ENCODE peak calls at places on chromosomes 7 and 10, in nine cellular contexts. C, G, U, Q, B, D, W, H and K are unnamed samples.

GRCh38 chr10:84179059-84179710 is 5.6 kb downstream of the GPR15LG start:
- DNase-seq in W (no peak), B (peak), U (peak), H (no peak), Q (peak), D (no peak), C (no peak), G (peak), K (peak)

GRCh38 chr10:92382631-92383030 is 91.7 kb downstream of the MARCHF5 start:
- DNase-seq in C (no peak), B (no peak), H (no peak), U (no peak), W (no peak), D (no peak), Q (no peak), G (no peak), K (no peak)

GRCh38 chr10:114698271-114699185 is 40.5 kb upstream of the ABLIM1 start:
- DNase-seq in H (no peak), U (peak), C (no peak), G (peak), B (no peak), Q (no peak), D (no peak), W (no peak), K (peak)

GRCh38 chr7:114062810-114063209 is 144.0 kb upstream of the PPP1R3A start:
- DNase-seq in Q (no peak), W (no peak), H (no peak), B (no peak), U (no peak), D (no peak), C (no peak), G (no peak), K (no peak)

GRCh38 chr7:111735661-111736323 is 173.5 kb upstream of the IMMP2L start:
- DNase-seq in H (no peak), C (peak), B (peak), G (peak), U (peak), W (peak), Q (peak), D (peak), K (no peak)

GRCh38 chr7:935321-936130 is 19.0 kb downstream of the ADAP1 start:
- DNase-seq in W (no peak), C (no peak), U (no peak), H (no peak), B (no peak), G (no peak), Q (no peak), D (no peak), K (no peak)

GRCh38 chr7:55468495-55468894 is 103.4 kb downstream of the LANCL2 start:
- DNase-seq in H (no peak), Q (no peak), C (no peak), W (no peak), U (no peak), D (no peak), B (no peak), G (no peak), K (no peak)

GRCh38 chr10:24716295-24716694 is 7.4 kb downstream of the ARHGAP21 start:
- DNase-seq in W (no peak), Q (no peak), G (no peak), B (no peak), H (no peak), D (peak), U (no peak), C (no peak), K (no peak)

GRCh38 chr7:63899691-63900393 is 98.8 kb upstream of the ZNF722 start:
- DNase-seq in C (peak), H (peak), D (peak), G (no peak), W (peak), U (no peak), Q (no peak), B (no peak), K (no peak)

GRCh38 chr10:7945469-7946187 is 108.9 kb upstream of the GATA3 start:
- DNase-seq in U (peak), C (no peak), B (no peak), H (no peak), G (peak), W (no peak), D (no peak), Q (no peak), K (no peak)

GRCh38 chr10:126135177-126135576 is 238.8 kb downstream of the FANK1 start:
- DNase-seq in B (peak), W (no peak), H (no peak), G (no peak), D (peak), U (no peak), Q (no peak), C (no peak), K (no peak)

DNA sequence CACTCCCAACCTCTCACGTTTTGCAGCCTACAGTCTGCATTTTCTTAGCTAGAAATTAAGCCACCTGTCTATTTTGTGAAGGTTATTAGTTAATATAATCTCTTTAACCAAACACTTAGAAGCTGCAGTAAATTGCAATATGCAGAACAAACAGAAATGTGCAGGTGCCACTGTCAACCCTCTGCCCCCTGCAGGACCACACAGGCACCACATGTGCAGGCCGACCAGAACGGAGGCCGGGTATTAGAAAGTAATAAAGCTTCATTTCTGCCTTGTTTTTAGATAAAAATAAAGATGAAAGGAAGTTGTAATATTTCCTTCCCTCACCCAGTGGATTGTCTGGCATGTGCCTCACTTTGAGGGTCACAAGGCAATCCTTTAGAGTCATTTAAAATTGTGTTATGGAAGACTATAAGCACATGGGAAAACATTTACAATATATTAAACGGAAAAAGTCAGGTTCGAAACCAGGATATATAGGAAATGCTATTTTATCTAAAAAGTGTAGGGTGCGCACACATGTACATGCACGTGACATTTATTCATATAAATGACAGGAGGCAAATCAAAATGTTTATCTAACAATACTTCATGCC is 158.2 kb downstream of the ARHGAP12 start:
- DNase-seq in C (peak), U (no peak), W (no peak), B (no peak), D (peak), Q (no peak), G (no peak), H (no peak), K (no peak)
- TF ChIP-seq CTCF in C (peak), U (peak), W (no peak), B (peak), D (peak), Q (peak), G (peak), H (peak), K (peak)

GRCh38 chr7:155796381-155797261 is 15.6 kb downstream of the SHH start:
- DNase-seq in C (peak), W (peak), Q (no peak), D (peak), B (peak), U (no peak), G (no peak), H (peak), K (no peak)

GRCh38 chr7:155799514-155799913 is 12.7 kb downstream of the SHH start:
- DNase-seq in B (peak), U (peak), W (no peak), Q (no peak), D (no peak), C (no peak), H (no peak), G (no peak), K (no peak)

GRCh38 chr7:155795951-155796350 is 16.3 kb downstream of the SHH start:
- DNase-seq in H (no peak), D (no peak), B (no peak), C (no peak), Q (no peak), U (no peak), G (no peak), W (no peak), K (no peak)

GRCh38 chr7:155798673-155799439 is 13.4 kb downstream of the SHH start:
- DNase-seq in Q (no peak), W (no peak), B (no peak), H (no peak), C (no peak), D (no peak), G (no peak), U (no peak), K (no peak)

DNA sequence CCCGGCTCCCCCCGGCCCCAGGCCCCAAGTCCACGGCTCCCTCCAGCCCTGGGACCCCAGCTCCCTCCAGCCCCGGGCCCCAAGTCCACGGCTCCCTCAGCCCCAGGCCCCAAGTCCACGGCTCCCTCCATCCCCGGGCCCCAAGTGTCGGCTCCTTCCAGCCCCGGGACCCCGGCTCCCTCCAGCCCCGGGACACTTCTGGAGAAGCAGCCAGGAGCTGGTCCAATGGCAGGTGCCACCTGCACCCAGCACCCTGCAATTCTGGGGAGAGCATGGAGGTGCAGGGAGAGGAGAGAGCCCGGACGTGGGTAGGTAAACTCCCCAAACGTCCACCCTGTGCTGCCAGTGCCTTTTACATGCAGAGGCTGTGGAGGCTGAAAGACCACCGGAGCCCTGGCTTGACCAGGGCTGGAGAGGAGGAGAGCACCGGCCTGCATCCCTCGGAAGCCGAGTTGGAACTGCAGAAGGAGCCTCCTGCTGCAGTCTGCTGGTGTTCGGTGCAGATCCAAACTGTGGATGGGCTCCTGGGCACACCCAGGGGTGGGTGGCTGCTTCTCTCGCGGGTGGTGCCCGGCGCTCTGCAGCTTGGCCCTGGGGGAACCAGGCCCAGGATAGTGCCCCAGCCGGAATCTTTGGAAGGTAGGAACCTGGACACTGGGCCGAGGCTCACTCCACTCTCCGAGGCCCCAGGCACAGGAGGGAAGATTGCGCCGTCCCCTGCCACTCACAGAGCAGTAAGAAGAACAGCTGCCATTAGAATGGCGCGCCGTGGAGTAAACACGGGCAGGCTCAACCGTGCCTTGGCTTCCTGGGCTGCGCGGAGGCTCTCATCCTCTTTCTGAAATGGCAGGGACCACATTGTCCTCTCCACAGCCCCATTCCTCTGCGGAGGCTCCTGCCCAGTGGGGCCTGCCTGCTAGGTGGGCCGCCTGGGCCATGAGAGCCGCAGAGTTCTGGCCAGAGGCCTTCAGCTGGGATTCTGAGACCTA is 14.7 kb downstream of the SHH start:
- DNase-seq in W (no peak), G (no peak), H (no peak), C (no peak), U (no peak), B (no peak), Q (no peak), D (no peak), K (no peak)
- TF ChIP-seq CTCF in W (no peak), G (peak), H (no peak), C (no peak), U (no peak), B (no peak), Q (no peak), D (no peak), K (no peak)

GRCh38 chr10:103918053-103918846 is at the start of gene STN1:
- DNase-seq in C (peak), B (peak), U (peak), G (peak), Q (peak), D (peak), W (peak), H (peak), K (peak)
- TF ChIP-seq CTCF in C (peak), B (no peak), U (no peak), G (peak), Q (no peak), D (peak), W (peak), H (no peak), K (peak)

GRCh38 chr10:56624082-56624481 is 263.0 kb upstream of the ZWINT start:
- DNase-seq in Q (no peak), W (no peak), C (no peak), U (no peak), D (no peak), H (no peak), G (no peak), B (no peak), K (no peak)
- TF ChIP-seq CTCF in Q (no peak), W (no peak), C (no peak), U (no peak), D (no peak), H (no peak), G (no peak), B (no peak), K (no peak)

DNA sequence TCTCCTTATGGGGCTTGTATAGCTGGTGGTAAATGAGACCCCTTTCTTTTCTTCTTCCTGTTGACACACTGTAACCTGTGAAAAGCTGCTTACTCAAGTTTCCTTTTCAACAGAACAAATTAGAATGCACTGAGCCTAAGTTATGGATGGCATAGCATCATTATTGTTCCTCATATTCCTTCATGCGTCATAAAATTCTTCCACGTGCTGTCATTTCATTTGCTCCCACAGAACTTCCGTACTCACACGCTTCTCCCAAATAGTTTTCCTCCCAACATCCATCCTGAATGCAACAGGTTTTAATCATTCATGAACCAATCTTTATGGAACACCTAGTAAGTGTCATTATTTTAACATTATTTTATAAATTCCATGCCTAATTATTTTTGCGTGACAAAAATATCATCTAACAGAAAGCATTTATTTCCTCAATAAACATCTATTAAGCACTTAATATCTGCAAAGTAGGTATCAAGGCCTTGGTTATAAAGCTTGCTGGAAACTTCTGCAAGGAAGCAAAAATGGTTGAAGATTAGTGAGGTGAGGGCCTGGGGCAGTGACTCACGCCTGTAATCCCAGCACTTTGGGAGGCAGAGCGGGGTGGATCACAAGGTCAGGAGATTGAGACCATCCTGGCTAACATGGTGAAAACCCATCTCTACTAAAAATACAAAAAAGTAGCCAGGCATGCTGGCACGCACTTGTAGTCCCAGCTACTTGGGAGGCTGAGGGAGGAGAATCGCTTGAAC is 18.9 kb upstream of the SEPTIN7 start:
- DNase-seq in Q (no peak), B (no peak), U (no peak), D (no peak), C (no peak), G (no peak), W (no peak), H (no peak), K (no peak)
- TF ChIP-seq CTCF in Q (no peak), B (no peak), U (no peak), D (no peak), C (no peak), G (no peak), W (no peak), H (no peak), K (no peak)

GRCh38 chr7:131688738-131689661 is 132.6 kb upstream of the PODXL start:
- DNase-seq in W (peak), G (peak), B (peak), C (peak), D (peak), H (peak), Q (no peak), U (peak), K (peak)
- TF ChIP-seq CTCF in W (peak), G (peak), B (peak), C (peak), D (peak), H (peak), Q (peak), U (peak), K (peak)